ENCODE peak calls at places on chromosomes 7 and 10, in five cellular contexts. J is adrenal gland, G is thoracic aorta, C is tibial artery, D is kidney. B is an unnamed sample. For H3K36me3, the result is how much of the 10 kb centered on the place peaks cover.

GRCh38 chr7:74185636-74186035 is 11.5 kb downstream of the EIF4H start:
- DNase-seq in J (no peak), G (no peak), C (no peak), D (no peak), B (no peak)

GRCh38 chr7:64307254-64308018 is 6.3 kb upstream of the ZNF736 start:
- DNase-seq in C (peak), G (peak), J (peak), D (peak), B (peak)

GRCh38 chr7:70696139-70696782 is 435.7 kb upstream of the GALNT17 start:
- DNase-seq in C (no peak), G (no peak), J (no peak), D (no peak), B (no peak)

GRCh38 chr7:78472519-78472918 is 673.9 kb downstream of the PHTF2 start:
- DNase-seq in G (no peak), J (no peak), C (no peak), D (no peak), B (no peak)

GRCh38 chr7:116740758-116741462 is 68.9 kb downstream of the MET start:
- DNase-seq in D (no peak), J (no peak), C (no peak), G (no peak), B (no peak)

GRCh38 chr7:16338065-16338464 is 83.3 kb downstream of the CRPPA start:
- DNase-seq in G (no peak), D (no peak), C (no peak), J (no peak), B (no peak)

GRCh38 chr7:75617634-75618234 is 121.0 kb downstream of the HIP1 start:
- DNase-seq in G (peak), C (peak), D (peak), J (peak), B (peak)

GRCh38 chr10:78784454-78785414 is 284.0 kb upstream of the ZMIZ1 start:
- DNase-seq in G (no peak), D (no peak), J (no peak), C (no peak), B (no peak)

GRCh38 chr10:29688230-29688634 is 53.5 kb upstream of the SVIL start:
- DNase-seq in D (no peak), C (no peak), G (no peak), J (no peak), B (no peak)

GRCh38 chr7:140121321-140121720 is 55.5 kb downstream of the KDM7A start:
- DNase-seq in C (no peak), G (no peak), D (no peak), J (no peak), B (no peak)

GRCh38 chr7:100804681-100805431 is 22.5 kb downstream of the EPHB4 start:
- DNase-seq in J (no peak), D (no peak), C (no peak), G (no peak), B (no peak)

GRCh38 chr10:73997479-73997805 is 474 bp upstream of the VCL start:
- DNase-seq in G (peak), C (peak), J (no peak), D (no peak), B (no peak)

DNA sequence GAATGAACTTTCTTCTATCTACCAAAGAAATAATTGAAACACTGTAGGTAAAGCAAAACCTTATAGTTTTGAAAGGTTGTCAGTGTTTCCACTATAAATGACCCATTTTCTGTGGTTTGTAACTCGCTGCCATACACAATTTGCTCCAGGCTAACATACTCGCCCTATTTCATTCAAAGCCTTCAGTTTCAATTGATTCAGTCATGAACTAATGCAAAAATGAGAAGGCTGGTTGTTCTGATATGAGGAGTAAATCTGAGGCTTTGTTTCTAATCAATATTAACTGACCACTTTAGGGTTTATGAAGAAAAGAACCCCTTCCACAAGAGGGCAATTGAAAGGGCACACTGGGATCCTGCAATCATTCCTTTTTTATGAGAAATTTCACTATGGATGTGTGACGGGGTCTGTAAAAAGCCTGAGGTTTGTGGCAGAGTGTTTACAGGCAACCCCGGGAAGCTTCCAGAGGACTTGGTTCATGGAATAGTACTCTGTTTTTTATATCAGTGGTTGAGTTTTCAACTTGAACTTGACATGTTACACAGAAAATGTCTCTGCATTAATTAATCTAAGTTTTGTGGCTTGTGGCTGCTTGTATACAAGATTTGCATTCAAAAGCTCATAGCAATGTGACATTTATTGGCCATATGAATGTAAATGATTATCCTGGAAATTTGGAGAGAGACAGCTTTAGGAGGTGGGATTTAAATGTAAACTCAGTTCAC is 133.2 kb downstream of the NRP1 start:
- DNase-seq in C (no peak), G (no peak), J (no peak), D (no peak), B (no peak)
- H3K36me3 ChIP-seq in C (under half), G (under half), J (half or more), D (under half), B (under half)

GRCh38 chr10:113148899-113149298 is 198.9 kb downstream of the TCF7L2 start:
- DNase-seq in G (no peak), D (no peak), J (no peak), C (no peak), B (no peak)
- H3K36me3 ChIP-seq in G (under half), D (under half), J (under half), C (half or more), B (under half)

GRCh38 chr10:112159469-112159868 is 24.1 kb downstream of the GPAM start:
- DNase-seq in C (no peak), J (no peak), G (no peak), D (no peak), B (no peak)
- H3K36me3 ChIP-seq in C (half or more), J (half or more), G (under half), D (under half), B (under half)

GRCh38 chr7:1484569-1484968 is 19.6 kb downstream of the INTS1 start:
- DNase-seq in D (no peak), G (no peak), C (no peak), J (no peak), B (no peak)

GRCh38 chr7:1485156-1485555 is 19.0 kb downstream of the INTS1 start:
- DNase-seq in D (no peak), J (no peak), G (no peak), C (no peak), B (no peak)

GRCh38 chr7:1483536-1484505 is 20.4 kb downstream of the INTS1 start:
- DNase-seq in J (no peak), G (no peak), C (no peak), D (no peak), B (no peak)

GRCh38 chr7:1481300-1481699 is 22.0 kb upstream of the MICALL2 start:
- DNase-seq in D (no peak), J (no peak), G (no peak), C (no peak), B (no peak)

DNA sequence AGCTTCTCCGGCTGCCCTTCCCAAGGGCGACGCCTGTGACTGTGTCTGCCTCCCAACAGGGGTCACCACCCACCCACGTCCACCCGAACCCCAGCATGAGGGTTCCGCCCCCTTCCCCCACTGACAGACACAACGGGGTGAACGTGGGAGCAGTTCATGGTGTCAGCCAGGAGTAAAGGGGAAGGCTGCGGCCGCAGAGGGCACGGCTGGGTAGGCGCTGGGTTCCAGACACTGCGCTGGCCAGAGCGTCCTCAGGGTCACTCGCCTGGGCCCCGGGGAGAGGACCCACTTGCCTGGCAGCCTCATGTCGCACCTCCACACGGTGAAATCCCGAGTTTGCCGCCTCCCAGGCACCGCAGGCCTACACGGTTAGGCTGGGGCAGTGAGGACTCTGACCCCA is 21.1 kb downstream of the INTS1 start:
- DNase-seq in D (no peak), C (no peak), G (no peak), J (no peak), B (no peak)
- H3K36me3 ChIP-seq in D (under half), C (half or more), G (half or more), J (half or more), B (under half)

GRCh38 chr7:128335730-128336129 is 8.0 kb downstream of the RBM28 start:
- DNase-seq in D (no peak), C (no peak), G (no peak), J (no peak), B (no peak)
- H3K36me3 ChIP-seq in D (under half), C (half or more), G (under half), J (half or more), B (under half)

GRCh38 chr10:99967961-99968360 is 41.8 kb downstream of the DNMBP start:
- DNase-seq in D (no peak), C (no peak), J (no peak), G (no peak), B (no peak)

GRCh38 chr10:99964791-99965190 is 45.0 kb downstream of the DNMBP start:
- DNase-seq in C (no peak), J (no peak), D (no peak), G (no peak), B (no peak)

GRCh38 chr10:99966306-99966705 is 43.4 kb downstream of the DNMBP start:
- DNase-seq in J (no peak), D (no peak), C (no peak), G (no peak), B (no peak)

DNA sequence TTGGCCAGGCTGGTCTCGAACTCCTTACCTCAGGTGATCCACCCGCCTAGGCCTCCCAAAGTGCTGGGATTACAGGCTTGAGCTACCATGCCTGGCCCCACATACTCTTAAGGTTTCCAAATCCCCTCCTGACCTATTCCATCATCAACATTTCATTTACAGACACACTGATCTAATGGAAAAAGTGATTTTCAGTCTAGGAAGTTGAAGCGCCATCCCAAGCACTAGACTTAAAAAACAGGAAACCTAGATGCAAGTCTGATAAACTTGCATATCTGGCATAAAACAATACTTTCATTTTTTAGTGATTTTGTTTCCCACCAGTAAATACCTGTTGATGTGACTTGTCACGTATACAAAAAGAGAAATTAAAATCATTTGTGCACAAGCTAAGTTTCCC is 44.0 kb downstream of the DNMBP start:
- DNase-seq in G (no peak), C (no peak), D (no peak), J (no peak), B (no peak)
- H3K36me3 ChIP-seq in G (under half), C (under half), D (under half), J (under half), B (under half)

GRCh38 chr7:44760034-44760580 is 11.5 kb downstream of the ZMIZ2 start:
- DNase-seq in J (no peak), C (no peak), G (no peak), D (no peak), B (no peak)
- H3K36me3 ChIP-seq in J (half or more), C (half or more), G (half or more), D (under half), B (half or more)

GRCh38 chr7:134298902-134299683 is 17.6 kb downstream of the SLC35B4 start:
- DNase-seq in G (no peak), D (no peak), J (no peak), C (no peak), B (peak)

GRCh38 chr7:134302120-134302519 is 14.6 kb downstream of the SLC35B4 start:
- DNase-seq in J (no peak), G (no peak), D (no peak), C (no peak), B (no peak)

GRCh38 chr7:134297489-134297888 is 19.2 kb downstream of the SLC35B4 start:
- DNase-seq in C (no peak), J (no peak), D (no peak), G (no peak), B (no peak)

DNA sequence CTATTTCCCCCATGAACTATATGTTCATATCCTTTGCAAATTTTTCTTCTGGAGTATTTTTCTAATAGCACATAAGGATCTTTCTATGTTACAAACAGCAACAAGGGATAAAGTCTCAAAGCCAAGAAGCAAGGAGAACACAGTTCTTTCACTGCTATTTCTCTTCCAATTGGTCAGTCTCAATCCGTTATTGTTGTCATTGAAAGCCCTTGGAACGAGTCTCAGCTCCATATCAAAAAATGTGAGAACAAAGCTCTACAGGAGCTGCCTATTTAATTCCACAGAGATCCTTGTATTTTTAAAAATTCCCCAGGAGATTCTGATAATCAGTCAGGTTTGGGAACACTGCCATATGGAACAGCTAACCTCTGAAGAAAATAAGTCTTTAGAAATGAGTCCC is 15.7 kb downstream of the SLC35B4 start:
- DNase-seq in G (no peak), D (no peak), C (no peak), J (no peak), B (no peak)
- H3K36me3 ChIP-seq in G (under half), D (under half), C (half or more), J (under half), B (under half)